ENCODE peak calls at places on chromosome 2, in eight cellular contexts. R is cardiac muscle cell; C is gastrocnemius medialis; H is HFF-Myc; P is CD8-positive, alpha-beta T cell; G is psoas muscle; Z is brain microvascular endothelial cell; Q is right lobe of liver. I is an unnamed sample.

GRCh38 chr2:146879882-146880281 is 964.9 kb upstream of the ACVR2A start:
- DNase-seq in Q (no peak), H (no peak), C (no peak), P (no peak), Z (peak; percentile 59), G (no peak), R (no peak), I (no peak)

GRCh38 chr2:105062158-105062557 is 24.3 kb downstream of the MRPS9 start:
- DNase-seq in R (no peak), G (no peak), Q (no peak), H (no peak), C (no peak), Z (no peak), P (no peak), I (no peak)

GRCh38 chr2:18267501-18267900 is 293.0 kb downstream of the RDH14 start:
- DNase-seq in C (no peak), R (no peak), Q (no peak), Z (no peak), G (no peak), P (no peak), H (no peak), I (no peak)

GRCh38 chr2:241562269-241562891 is 3.8 kb downstream of the BOK start:
- DNase-seq in Q (peak; percentile 57), P (no peak), C (no peak), R (no peak), Z (no peak), H (no peak), G (no peak), I (no peak)

GRCh38 chr2:207260947-207261346 is 95.2 kb upstream of the KLF7 start:
- DNase-seq in H (no peak), P (no peak), C (no peak), Z (no peak), Q (no peak), R (no peak), G (no peak), I (no peak)

GRCh38 chr2:225354281-225354774 is 45.2 kb upstream of the NYAP2 start:
- DNase-seq in Z (peak; percentile 86), P (no peak), Q (no peak), H (peak; percentile 73), G (no peak), C (no peak), R (no peak), I (no peak)

GRCh38 chr2:167190053-167190452 is 301.8 kb downstream of the XIRP2 start:
- DNase-seq in Q (no peak), H (no peak), P (no peak), Z (peak; percentile 46), R (peak; percentile 61), G (peak; percentile 45), C (peak; percentile 57), I (no peak)

GRCh38 chr2:26469092-26469710 is 8.7 kb downstream of the OTOF start:
- DNase-seq in Q (peak; percentile 64), P (peak; percentile 4), G (no peak), R (peak; percentile 63), Z (peak; percentile 73), C (no peak), H (peak; percentile 17), I (peak; percentile 84)

GRCh38 chr2:47656715-47657600 is 126.0 kb upstream of the MSH6 start:
- DNase-seq in Q (no peak), H (no peak), Z (peak; percentile 40), G (no peak), C (no peak), R (peak; percentile 46), P (no peak), I (peak; percentile 36)

GRCh38 chr2:60725466-60725865 is 30.6 kb upstream of the PAPOLG start:
- DNase-seq in G (no peak), Q (no peak), H (no peak), R (no peak), P (no peak), Z (no peak), C (no peak), I (no peak)

GRCh38 chr2:152335851-152336102 is 803 bp downstream of the FMNL2 start:
- DNase-seq in R (no peak), G (no peak), Z (no peak), C (no peak), H (no peak), P (no peak), Q (peak; percentile 54), I (no peak)

DNA sequence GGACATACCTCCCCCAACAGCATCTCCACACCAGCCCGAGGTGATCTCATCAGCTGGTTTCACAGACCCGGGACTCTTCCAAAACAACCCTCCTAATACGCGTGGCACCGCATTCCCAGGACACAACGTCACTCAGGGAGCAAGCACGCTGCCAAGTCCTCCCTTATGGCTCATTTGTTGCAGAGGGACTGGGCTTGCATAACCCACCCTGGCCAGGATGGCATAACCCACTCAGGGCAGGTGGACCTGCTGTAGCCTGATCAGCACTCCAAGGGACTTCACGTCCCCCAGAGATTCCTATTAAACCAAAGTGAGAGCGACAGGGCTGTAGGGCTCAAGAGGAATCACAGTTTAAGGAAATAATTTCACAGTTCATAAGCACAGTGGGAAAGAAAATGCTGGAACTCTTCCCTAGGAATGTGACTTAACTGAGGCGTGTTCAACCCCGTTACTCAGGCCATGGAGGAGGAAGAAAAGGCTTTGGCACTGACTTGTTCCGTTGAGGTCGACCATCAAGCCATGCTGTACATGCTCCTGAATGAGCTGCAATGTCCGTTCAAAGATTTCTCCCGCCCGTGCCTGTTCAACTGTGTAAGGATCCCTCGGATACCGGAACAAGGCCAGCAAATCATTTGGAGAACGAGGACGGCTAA is 91.1 kb downstream of the PXDN start:
- DNase-seq in Q (no peak), C (peak; percentile 36), Z (peak; percentile 97), H (no peak), P (no peak), R (peak; percentile 96), G (peak; percentile 83), I (no peak)
- H3K4me3 ChIP-seq in Q (no peak overlapping the region), C (no peak overlapping the region), Z (no peak overlapping the region), H (no peak overlapping the region), P (no peak overlapping the region), R (no peak overlapping the region), G (no peak overlapping the region), I (no peak overlapping the region)

DNA sequence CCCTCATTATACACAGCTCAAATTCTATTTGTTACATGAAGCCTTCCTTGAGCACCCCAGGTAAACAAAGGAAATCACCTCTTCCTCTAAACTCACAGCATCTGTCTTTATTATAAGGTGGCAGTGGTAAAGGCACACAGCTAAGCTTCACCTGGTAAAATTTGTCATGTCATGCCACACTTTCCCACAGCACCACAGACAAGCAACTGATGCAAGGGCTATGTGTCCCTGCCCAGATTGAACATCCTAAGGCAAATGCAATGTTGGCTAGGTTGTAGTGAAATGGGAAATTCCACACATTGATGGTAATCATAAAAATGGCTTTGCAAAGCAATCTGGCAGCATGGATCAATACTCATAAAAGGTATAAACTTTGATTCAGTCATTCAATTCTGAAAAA is 18.9 kb downstream of the LDAH start:
- DNase-seq in P (no peak), G (no peak), H (no peak), C (no peak), Z (no peak), Q (no peak), R (no peak), I (no peak)
- H3K4me3 ChIP-seq in P (no peak overlapping the region), G (no peak overlapping the region), H (no peak overlapping the region), C (no peak overlapping the region), Z (no peak overlapping the region), Q (no peak overlapping the region), R (no peak overlapping the region), I (no peak overlapping the region)

GRCh38 chr2:74836675-74837401 is 2.9 kb downstream of the HK2 start:
- DNase-seq in Q (no peak), G (no peak), P (no peak), R (no peak), H (no peak), Z (no peak), C (no peak), I (no peak)
- H3K4me3 ChIP-seq in Q (no peak overlapping the region), G (peak overlapping the region; percentile 75), P (no peak overlapping the region), R (peak overlapping the region; percentile 75), H (peak overlapping the region; percentile 87), Z (no peak overlapping the region), C (no peak overlapping the region), I (peak overlapping the region; percentile 97)

GRCh38 chr2:216690451-216691209 is 4.7 kb downstream of the IGFBP5 start:
- DNase-seq in G (peak; percentile 66), P (no peak), Q (no peak), R (peak; percentile 81), H (no peak), C (no peak), Z (no peak), I (no peak)
- H3K4me3 ChIP-seq in G (peak overlapping the region; percentile 80), P (no peak overlapping the region), Q (no peak overlapping the region), R (peak overlapping the region; percentile 2), H (peak overlapping the region; percentile 6), C (peak overlapping the region; percentile 82), Z (peak overlapping the region; percentile 41), I (no peak overlapping the region)

DNA sequence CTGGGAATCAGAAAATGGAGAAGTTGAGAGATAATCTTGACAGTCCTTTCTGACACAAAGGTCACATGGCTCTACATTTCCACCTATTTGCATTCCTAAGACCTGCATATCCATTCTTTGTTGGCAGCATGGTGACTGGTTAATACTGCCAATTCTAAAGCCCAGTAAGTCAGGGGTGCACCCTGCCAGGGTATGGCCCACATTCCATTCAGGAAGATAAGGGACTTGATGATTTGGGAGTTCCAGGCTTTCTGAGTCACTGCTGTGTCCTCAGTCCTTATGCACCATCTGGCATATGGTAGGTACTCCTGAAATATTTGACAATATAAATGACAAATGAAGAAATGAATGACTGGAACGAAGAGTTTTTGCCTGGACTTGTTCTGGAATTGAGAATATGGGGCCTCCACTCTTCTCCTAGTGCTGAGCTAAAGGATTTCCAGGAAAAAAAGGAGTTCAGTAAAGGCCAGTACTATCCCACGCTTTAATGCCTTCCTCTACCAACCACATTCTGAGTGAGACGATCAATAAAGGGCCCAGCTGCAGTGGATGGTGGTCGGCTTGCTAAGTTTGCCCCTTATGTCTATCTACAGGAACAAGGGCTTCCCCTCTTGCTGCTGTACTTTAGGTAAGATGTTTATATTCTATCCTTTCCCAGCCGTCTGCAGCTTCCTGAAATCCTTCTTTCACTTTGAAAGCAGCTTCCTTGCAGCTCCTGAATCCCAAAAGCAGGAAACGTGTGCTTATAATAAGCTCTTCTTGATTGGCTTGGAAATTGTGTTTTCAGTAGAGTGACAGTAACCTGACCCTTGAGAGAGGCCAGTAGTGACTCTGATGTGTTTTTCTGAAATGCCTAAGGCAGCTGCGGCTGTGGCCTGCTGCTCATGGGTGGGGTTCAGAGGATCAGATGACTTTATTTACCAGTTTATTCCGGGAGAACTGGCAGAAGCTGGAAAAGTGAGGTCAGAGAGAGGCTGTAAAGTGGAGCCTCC is 31.9 kb upstream of the EIF2AK3 start:
- DNase-seq in C (peak; percentile 87), Z (peak; percentile 47), G (peak; percentile 44), R (peak; percentile 60), Q (no peak), P (no peak), H (peak; percentile 72), I (no peak)
- H3K4me3 ChIP-seq in C (peak overlapping the region; percentile 43), Z (no peak overlapping the region), G (peak overlapping the region; percentile 55), R (no peak overlapping the region), Q (no peak overlapping the region), P (no peak overlapping the region), H (no peak overlapping the region), I (no peak overlapping the region)

DNA sequence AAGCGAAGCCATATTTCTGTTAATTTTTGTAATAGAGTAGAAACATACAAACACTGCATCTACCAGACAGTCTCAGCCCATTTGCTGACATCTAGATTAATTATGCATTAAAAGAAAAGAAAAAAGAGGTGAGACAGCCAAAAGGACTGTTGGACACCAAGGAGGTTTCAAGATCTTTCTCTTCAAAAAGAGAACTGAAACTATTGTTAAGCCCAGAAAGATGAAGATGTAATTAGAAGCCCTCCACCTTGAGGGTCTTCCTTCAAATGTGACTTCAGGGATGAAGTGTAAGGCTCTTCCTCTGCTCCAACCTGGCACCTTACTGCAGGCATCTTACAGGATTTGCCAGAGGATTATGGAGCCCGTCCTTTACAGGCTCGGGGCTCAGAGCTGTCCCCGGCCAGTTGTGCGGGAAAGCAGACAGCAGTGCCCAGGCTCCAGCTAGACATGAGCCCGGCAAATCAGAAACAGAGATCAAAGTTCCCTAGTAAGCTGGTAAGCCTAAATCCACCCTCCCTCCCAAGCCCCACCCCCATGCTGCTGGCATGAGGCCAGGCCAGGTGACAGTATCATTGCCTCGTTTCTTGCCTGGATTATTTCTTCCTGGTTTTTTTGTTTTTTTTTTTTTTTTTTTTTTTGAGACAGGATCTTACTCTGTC is 38.9 kb downstream of the ADI1 start:
- DNase-seq in H (no peak), Q (peak; percentile 91), R (no peak), C (no peak), Z (no peak), G (no peak), P (no peak), I (no peak)
- H3K4me3 ChIP-seq in H (no peak overlapping the region), Q (no peak overlapping the region), R (no peak overlapping the region), C (no peak overlapping the region), Z (no peak overlapping the region), G (no peak overlapping the region), P (no peak overlapping the region), I (no peak overlapping the region)